ENCODE peak calls at places on chromosomes 5 and 9, in four cellular contexts. B is H9, Z is IMR-90, V is H1. T is an unnamed sample.

GRCh38 chr9:34027845-34028574 is 20.7 kb downstream of the UBAP2 start:
- DNase-seq in Z (no peak), B (no peak), V (no peak), T (no peak)

GRCh38 chr9:100228352-100228869 is 124.3 kb downstream of the TEX10 start:
- DNase-seq in B (no peak), V (no peak), Z (no peak), T (no peak)

GRCh38 chr5:14464661-14465060 is 116.9 kb upstream of the OTULINL start:
- DNase-seq in B (no peak), V (no peak), Z (no peak), T (peak)

GRCh38 chr9:115845648-115846312 is 307.8 kb upstream of the PAPPA start:
- DNase-seq in B (peak), Z (peak), V (no peak), T (peak)

GRCh38 chr5:91074615-91075014 is 308.5 kb downstream of the ARRDC3 start:
- DNase-seq in V (no peak), B (no peak), Z (peak), T (peak)

GRCh38 chr5:1882337-1883119 is at the start of gene IRX4:
- DNase-seq in V (peak), Z (peak), B (peak), T (peak)

GRCh38 chr5:169801781-169802180 is 164.7 kb downstream of the DOCK2 start:
- DNase-seq in B (no peak), Z (peak), V (no peak), T (no peak)

GRCh38 chr9:31597977-31598376 is 786.5 kb upstream of the ACO1 start:
- DNase-seq in B (no peak), V (no peak), Z (no peak), T (peak)

GRCh38 chr9:124349675-124350484 is 65.4 kb downstream of the PSMB7 start:
- DNase-seq in Z (no peak), V (no peak), B (no peak), T (no peak)

GRCh38 chr5:68046445-68046844 is 169.1 kb upstream of the PIK3R1 start:
- DNase-seq in V (no peak), B (no peak), Z (peak), T (peak)

GRCh38 chr5:67639311-67639710 is 442.7 kb upstream of the CD180 start:
- DNase-seq in B (no peak), V (no peak), Z (no peak), T (peak)

GRCh38 chr9:94490465-94490864 is 64.4 kb upstream of the PCAT7 start:
- DNase-seq in V (no peak), Z (peak), B (no peak), T (peak)

GRCh38 chr5:120380644-120381043 is 83.5 kb upstream of the PRR16 start:
- DNase-seq in B (no peak), Z (no peak), V (no peak), T (no peak)

DNA sequence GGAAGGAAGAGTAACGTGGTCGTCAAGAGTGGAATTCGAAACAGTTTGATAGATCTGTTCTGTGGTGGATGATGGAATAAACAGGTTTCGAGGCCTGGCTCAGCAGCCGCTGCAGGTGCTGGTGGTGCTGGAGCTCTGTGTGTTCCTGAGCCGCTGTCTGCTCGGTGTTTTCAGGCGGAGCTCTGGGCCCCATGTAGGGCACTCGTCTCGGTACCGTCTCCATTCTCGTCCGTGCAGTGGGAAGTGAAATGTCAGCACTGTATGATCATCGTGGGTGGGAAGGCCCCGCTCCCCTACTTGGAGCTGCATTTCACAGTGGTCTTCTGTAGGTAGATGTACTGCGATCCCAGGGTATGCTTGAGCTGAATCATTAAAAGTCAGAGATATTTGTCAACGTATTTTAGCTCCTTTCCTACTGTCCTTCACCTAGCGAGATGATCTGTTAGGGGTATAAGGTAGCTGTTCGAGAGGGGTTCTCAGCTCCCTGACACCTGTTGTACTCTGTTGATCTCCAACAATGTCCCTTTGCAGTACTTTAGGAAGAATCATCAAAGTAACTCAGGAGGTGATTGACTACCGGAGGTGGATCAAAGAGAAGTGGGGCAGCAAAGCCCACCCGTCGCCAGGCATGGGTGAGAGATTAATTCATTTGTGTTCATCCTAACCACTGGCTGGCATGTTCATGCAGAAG is 35.9 kb downstream of the TENT4A start:
- DNase-seq in B (no peak), V (no peak), Z (no peak), T (no peak)
- H3K27ac ChIP-seq in B (no peak), V (no peak), Z (no peak), T (no peak)

GRCh38 chr5:135114759-135115158 is 80.7 kb upstream of the PITX1 start:
- DNase-seq in V (no peak), Z (no peak), B (no peak), T (no peak)
- H4K5ac ChIP-seq in V (no peak), Z (no peak), B (no peak), T (no peak)

GRCh38 chr9:136656339-136656738 is 6.4 kb upstream of the EGFL7 start:
- DNase-seq in B (no peak), V (peak), Z (no peak), T (no peak)
- H3K27ac ChIP-seq in B (no peak), V (no peak), Z (no peak), T (no peak)

GRCh38 chr9:73426226-73426625 is 274.6 kb downstream of the ANXA1 start:
- DNase-seq in B (no peak), Z (no peak), V (no peak), T (no peak)
- H4K5ac ChIP-seq in B (no peak), Z (no peak), V (no peak), T (no peak)

T was measured in mesendoderm.